ENCODE peak calls at places on chromosomes 13 and 19, in four cellular contexts. E is WTC11, Y is HepG2, Q is K562. R is an unnamed sample.

GRCh38 chr13:25608181-25608580 is 236.4 kb downstream of the ATP8A2 start:
- DNase-seq in Q (no peak), E (no peak), Y (no peak), R (no peak)

GRCh38 chr19:13669780-13670355 is 94.5 kb upstream of the MRI1 start:
- DNase-seq in Q (no peak), Y (no peak), E (no peak), R (no peak)

GRCh38 chr19:23415561-23416191 is 20.4 kb upstream of the ZNF91 start:
- DNase-seq in E (peak; percentile 90), Y (no peak), Q (no peak), R (no peak)

GRCh38 chr19:42095814-42096230 is 19.9 kb downstream of the ZNF574 start:
- DNase-seq in E (peak; percentile 94), Q (peak; percentile 60), Y (no peak), R (no peak)

GRCh38 chr19:29681422-29682235 is 16.4 kb downstream of the PLEKHF1 start:
- DNase-seq in E (no peak), Y (no peak), Q (no peak), R (no peak)

GRCh38 chr13:47334173-47334572 is 437.3 kb upstream of the HTR2A start:
- DNase-seq in E (no peak), Q (no peak), Y (no peak), R (no peak)

GRCh38 chr13:45289936-45290563 is 50.9 kb downstream of the TPT1 start:
- DNase-seq in Y (no peak), E (no peak), Q (no peak), R (no peak)

GRCh38 chr13:45119469-45119989 is 781 bp upstream of the GTF2F2 start:
- DNase-seq in Y (no peak), Q (peak; percentile 10), E (no peak), R (no peak)

GRCh38 chr13:33015791-33016323 is 366 bp upstream of the KL start:
- DNase-seq in Q (no peak), Y (no peak), E (peak; percentile 45), R (peak; percentile 25)

GRCh38 chr19:6773323-6773931 is 919 bp downstream of the VAV1 start:
- DNase-seq in Y (no peak), Q (no peak), E (no peak), R (no peak)

GRCh38 chr13:109224033-109224432 is 562.4 kb downstream of the IRS2 start:
- DNase-seq in Y (no peak), Q (no peak), E (no peak), R (no peak)

GRCh38 chr19:16428372-16429036 is 43.3 kb downstream of the EPS15L1 start:
- DNase-seq in Q (no peak), E (no peak), Y (no peak), R (no peak)

GRCh38 chr13:110092869-110093268 is 214.1 kb downstream of the COL4A1 start:
- DNase-seq in Q (no peak), Y (no peak), E (no peak), R (no peak)

GRCh38 chr19:36136975-36137686 is 2.7 kb upstream of the CAPNS1 start:
- DNase-seq in Q (no peak), E (no peak), Y (no peak), R (no peak)

GRCh38 chr13:24270639-24271131 is 38.7 kb upstream of the C1QTNF9 start:
- DNase-seq in Q (no peak), Y (peak; percentile 47), E (no peak), R (peak; percentile 42)

GRCh38 chr19:50562329-50562728 is 5.9 kb downstream of the LRRC4B start:
- DNase-seq in Q (no peak), Y (no peak), E (no peak), R (no peak)

GRCh38 chr19:30733826-30734550 is 361.8 kb downstream of the ZNF536 start:
- DNase-seq in Q (no peak), E (peak; percentile 21), Y (no peak), R (no peak)

GRCh38 chr13:105464249-105464648 is 1071.2 kb downstream of the EFNB2 start:
- DNase-seq in Q (no peak), E (no peak), Y (no peak), R (no peak)

GRCh38 chr13:99035715-99036114 is 57.9 kb upstream of the DOCK9 start:
- DNase-seq in E (no peak), Q (no peak), Y (no peak), R (no peak)

GRCh38 chr13:83162493-83162892 is 719.8 kb downstream of the SLITRK1 start:
- DNase-seq in E (no peak), Q (peak; percentile 3), Y (no peak), R (no peak)

GRCh38 chr19:33124207-33125098 is 7.5 kb upstream of the WDR88 start:
- DNase-seq in Y (no peak), Q (peak; percentile 84), E (no peak), R (no peak)

GRCh38 chr19:33726756-33727155 is 69.9 kb upstream of the KCTD15 start:
- DNase-seq in Y (no peak), E (no peak), Q (no peak), R (no peak)

GRCh38 chr13:49419292-49419691 is 24.6 kb downstream of the CAB39L start:
- DNase-seq in E (no peak), Q (no peak), Y (peak; percentile 13), R (no peak)

GRCh38 chr19:42352893-42353259 is 27.4 kb downstream of the MEGF8 start:
- DNase-seq in Y (no peak), Q (no peak), E (no peak), R (no peak)

GRCh38 chr13:21022056-21022693 is 39.2 kb downstream of the LATS2 start:
- DNase-seq in Q (no peak), Y (peak; percentile 80), E (no peak), R (no peak)

GRCh38 chr13:51801631-51802099 is 2.3 kb downstream of the DHRS12 start:
- DNase-seq in E (no peak), Y (no peak), Q (no peak), R (no peak)

GRCh38 chr13:51803018-51803417 is 945 bp downstream of the DHRS12 start:
- DNase-seq in E (no peak), Q (no peak), Y (no peak), R (no peak)

GRCh38 chr13:51803422-51804294 is at the start of gene DHRS12:
- DNase-seq in Y (peak; percentile 60), Q (peak; percentile 92), E (peak; percentile 78), R (peak; percentile 85)

GRCh38 chr13:51804295-51805172 is 571 bp upstream of the DHRS12 start:
- DNase-seq in Q (no peak), Y (no peak), E (no peak), R (no peak)

DNA sequence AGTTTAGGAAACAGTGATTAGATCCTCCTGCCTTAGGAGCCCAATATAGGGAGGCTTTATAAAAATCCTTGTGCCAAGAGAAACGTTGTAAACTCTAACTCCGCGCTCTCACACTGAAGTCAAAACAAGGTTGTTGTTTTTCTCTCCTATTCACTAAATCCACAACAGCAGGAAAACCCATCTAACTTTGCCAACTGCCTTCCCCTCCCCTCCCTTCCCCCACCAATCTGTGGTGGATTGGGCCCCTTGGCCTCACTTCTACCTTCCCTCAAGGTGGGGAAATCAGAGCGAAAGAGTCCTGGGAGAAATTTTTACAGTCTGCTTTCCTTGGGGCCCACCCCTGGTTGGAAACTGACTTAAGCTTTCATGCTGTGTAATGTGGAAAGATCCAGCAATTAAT is 1.4 kb downstream of the DHRS12 start:
- DNase-seq in Q (no peak), E (no peak), Y (no peak), R (no peak)
- TF ChIP-seq ELF4 in Q (no peak), E (no peak), Y (no peak), R (no peak)

DNA sequence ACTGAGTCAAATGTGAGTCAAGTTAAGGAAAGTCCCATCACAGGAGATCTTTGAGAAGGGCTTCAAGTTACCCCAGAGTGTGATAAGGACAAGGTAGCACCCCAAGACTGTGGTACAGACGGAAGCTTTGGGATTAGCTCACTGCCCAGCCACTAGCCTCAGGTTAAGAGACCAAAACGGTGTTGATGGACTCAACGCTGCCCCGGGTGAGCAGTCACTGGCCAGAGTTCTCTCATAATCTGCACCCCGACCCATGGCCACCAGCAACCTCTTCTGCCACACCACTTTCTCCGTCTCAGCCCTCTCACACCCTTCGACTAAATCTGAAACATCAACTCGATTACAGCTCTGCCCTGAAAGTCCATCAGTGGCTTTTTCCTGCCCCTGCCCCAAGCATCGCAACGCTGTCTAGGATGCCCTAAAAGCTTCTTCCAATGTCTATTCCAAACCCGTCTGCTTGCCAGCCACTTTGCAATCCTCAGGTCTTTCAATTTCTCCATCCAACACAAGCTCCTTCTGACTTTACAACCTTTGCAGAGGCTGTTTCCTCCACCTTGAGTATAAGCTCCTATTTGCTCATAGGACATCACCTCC is 5.6 kb downstream of the HNRNPL start:
- DNase-seq in E (no peak), Y (no peak), Q (no peak), R (no peak)
- TF ChIP-seq ELF4 in E (no peak), Y (no peak), Q (no peak), R (no peak)

GRCh38 chr13:41352935-41353801 is 42.1 kb downstream of the NAA16 start:
- DNase-seq in Q (peak; percentile 35), Y (peak; percentile 35), E (no peak), R (peak; percentile 34)
- TF ChIP-seq ELF4 in Q (no peak), Y (no peak), E (no peak), R (no peak)

GRCh38 chr19:18587962-18588610 is 512 bp upstream of the REX1BD start:
- DNase-seq in Q (peak; percentile 18), E (no peak), Y (peak; percentile 53), R (no peak)
- TF ChIP-seq ELF4 in Q (peak; percentile 14), E (no peak), Y (no peak), R (no peak)

GRCh38 chr13:100203696-100204367 is 114.9 kb downstream of the PCCA start:
- DNase-seq in Y (no peak), E (no peak), Q (no peak), R (no peak)
- TF ChIP-seq ELF4 in Y (no peak), E (no peak), Q (no peak), R (no peak)

GRCh38 chr19:47309038-47309437 is 623 bp upstream of the C5AR1 start:
- DNase-seq in Y (no peak), E (no peak), Q (no peak), R (no peak)

GRCh38 chr19:47309608-47310007 is at the start of gene C5AR1:
- DNase-seq in Y (no peak), E (no peak), Q (peak; percentile 32), R (no peak)

GRCh38 chr19:47302249-47302648 is 7.4 kb upstream of the C5AR1 start:
- DNase-seq in E (no peak), Y (no peak), Q (no peak), R (no peak)

GRCh38 chr19:47306303-47306702 is 3.4 kb upstream of the C5AR1 start:
- DNase-seq in E (no peak), Y (no peak), Q (no peak), R (no peak)

DNA sequence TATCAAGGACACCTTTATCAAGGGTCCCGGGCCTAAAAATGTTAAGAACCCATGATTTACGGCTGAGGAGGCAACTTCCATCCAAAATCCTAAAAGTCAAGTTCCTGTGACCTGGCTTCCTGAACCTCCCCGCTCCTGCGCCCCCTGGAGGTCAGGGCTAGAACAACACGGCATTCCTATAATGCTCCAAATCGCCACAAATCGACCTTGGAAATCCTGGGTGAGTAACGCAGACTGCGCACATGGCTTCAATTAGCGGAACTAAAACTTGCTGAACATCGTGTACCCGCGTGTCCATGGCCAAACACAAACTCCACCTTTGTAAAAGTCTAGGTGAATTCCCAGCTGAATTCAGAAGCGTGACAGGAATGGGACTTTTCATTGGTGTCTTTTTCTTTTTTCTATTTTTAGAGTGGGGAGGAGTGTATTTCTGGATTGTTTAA is 4.3 kb upstream of the C5AR1 start:
- DNase-seq in Y (peak; percentile 81), Q (peak; percentile 70), E (peak; percentile 88), R (peak; percentile 84)
- TF ChIP-seq ELF4 in Y (no peak), Q (no peak), E (no peak), R (no peak)

R was measured in HEK293T.